ENCODE peak calls at places on chromosomes 11 and 22, in seven cellular contexts. G, D, R, N, C, L and K are unnamed samples.

GRCh38 chr11:10309163-10310093 is 4.6 kb downstream of the ADM start:
- DNase-seq in G (peak), D (no peak), R (peak), N (peak), C (peak), L (no peak), K (peak)

GRCh38 chr11:86091086-86091485 is 22.2 kb upstream of the PICALM start:
- DNase-seq in G (no peak), D (no peak), R (no peak), N (no peak), C (no peak), L (no peak), K (no peak)

GRCh38 chr11:123206671-123207421 is 11.8 kb upstream of the CLMP start:
- DNase-seq in G (peak), D (no peak), R (no peak), N (peak), C (no peak), L (peak), K (no peak)

GRCh38 chr11:95229199-95230053 is 1.6 kb downstream of the SESN3 start:
- DNase-seq in G (peak), D (no peak), R (peak), N (peak), C (no peak), L (no peak), K (peak)

GRCh38 chr22:17370766-17371181 is 1.5 kb downstream of the CECR2 start:
- DNase-seq in G (no peak), D (no peak), R (no peak), N (no peak), C (no peak), L (no peak), K (no peak)

GRCh38 chr22:37002633-37003032 is 16.6 kb downstream of the TST start:
- DNase-seq in G (no peak), D (no peak), R (no peak), N (no peak), C (no peak), L (no peak), K (no peak)

GRCh38 chr11:72441647-72442267 is 7.4 kb upstream of the CLPB start:
- DNase-seq in G (peak), D (no peak), R (no peak), N (peak), C (peak), L (no peak), K (no peak)

GRCh38 chr11:125980421-125980820 is 34.6 kb downstream of the VSIG10L2 start:
- DNase-seq in G (no peak), D (no peak), R (no peak), N (no peak), C (no peak), L (peak), K (no peak)

GRCh38 chr11:110903830-110904229 is 191.6 kb upstream of the ARHGAP20 start:
- DNase-seq in G (peak), D (no peak), R (no peak), N (peak), C (no peak), L (peak), K (no peak)

GRCh38 chr11:123570939-123571590 is 83.4 kb downstream of the SCN3B start:
- DNase-seq in G (no peak), D (no peak), R (no peak), N (no peak), C (no peak), L (no peak), K (no peak)

GRCh38 chr11:2167141-2168045 is 4.2 kb downstream of the TH start:
- DNase-seq in G (no peak), D (no peak), R (no peak), N (no peak), C (no peak), L (no peak), K (no peak)

GRCh38 chr11:8777907-8778767 is 95.5 kb downstream of the RPL27A start:
- DNase-seq in G (peak), D (no peak), R (no peak), N (peak), C (no peak), L (peak), K (no peak)

GRCh38 chr11:43943357-43943930 is 1.0 kb downstream of the C11orf96 start:
- DNase-seq in G (peak), D (no peak), R (no peak), N (peak), C (peak), L (peak), K (no peak)

GRCh38 chr11:26842458-26842841 is 120.6 kb upstream of the SLC5A12 start:
- DNase-seq in G (peak), D (no peak), R (no peak), N (peak), C (no peak), L (no peak), K (no peak)

GRCh38 chr11:41201156-41201555 is 258.3 kb downstream of the LRRC4C start:
- DNase-seq in G (peak), D (peak), R (no peak), N (peak), C (peak), L (peak), K (peak)

GRCh38 chr11:119149371-119150275 is 771 bp downstream of the ABCG4 start:
- DNase-seq in G (no peak), D (no peak), R (no peak), N (no peak), C (no peak), L (peak), K (no peak)

GRCh38 chr22:20624161-20624616 is 116.8 kb downstream of the MED15 start:
- DNase-seq in G (peak), D (no peak), R (no peak), N (peak), C (no peak), L (no peak), K (peak)

GRCh38 chr11:12066799-12067508 is 43.4 kb upstream of the MICAL2 start:
- DNase-seq in G (peak), D (no peak), R (peak), N (no peak), C (no peak), L (peak), K (peak)
- H3K9ac ChIP-seq in G (peak), D (no peak), R (no peak), N (no peak), C (peak), L (no peak), K (peak)

GRCh38 chr22:27470169-27470772 is 331.3 kb downstream of the MN1 start:
- DNase-seq in G (no peak), D (no peak), R (no peak), N (no peak), C (no peak), L (no peak), K (no peak)

GRCh38 chr22:27466229-27466628 is 335.3 kb downstream of the MN1 start:
- DNase-seq in G (no peak), D (no peak), R (no peak), N (no peak), C (no peak), L (no peak), K (no peak)

GRCh38 chr22:27468712-27469111 is 332.8 kb downstream of the MN1 start:
- DNase-seq in G (no peak), D (no peak), R (no peak), N (no peak), C (no peak), L (no peak), K (no peak)

GRCh38 chr22:27463121-27463520 is 338.4 kb downstream of the MN1 start:
- DNase-seq in G (no peak), D (no peak), R (no peak), N (no peak), C (no peak), L (no peak), K (no peak)

GRCh38 chr22:27467039-27467438 is 334.5 kb downstream of the MN1 start:
- DNase-seq in G (no peak), D (no peak), R (no peak), N (no peak), C (no peak), L (no peak), K (no peak)
- H3K9ac ChIP-seq in G (no peak), D (no peak), R (no peak), N (no peak), C (no peak), L (no peak), K (no peak)

DNA sequence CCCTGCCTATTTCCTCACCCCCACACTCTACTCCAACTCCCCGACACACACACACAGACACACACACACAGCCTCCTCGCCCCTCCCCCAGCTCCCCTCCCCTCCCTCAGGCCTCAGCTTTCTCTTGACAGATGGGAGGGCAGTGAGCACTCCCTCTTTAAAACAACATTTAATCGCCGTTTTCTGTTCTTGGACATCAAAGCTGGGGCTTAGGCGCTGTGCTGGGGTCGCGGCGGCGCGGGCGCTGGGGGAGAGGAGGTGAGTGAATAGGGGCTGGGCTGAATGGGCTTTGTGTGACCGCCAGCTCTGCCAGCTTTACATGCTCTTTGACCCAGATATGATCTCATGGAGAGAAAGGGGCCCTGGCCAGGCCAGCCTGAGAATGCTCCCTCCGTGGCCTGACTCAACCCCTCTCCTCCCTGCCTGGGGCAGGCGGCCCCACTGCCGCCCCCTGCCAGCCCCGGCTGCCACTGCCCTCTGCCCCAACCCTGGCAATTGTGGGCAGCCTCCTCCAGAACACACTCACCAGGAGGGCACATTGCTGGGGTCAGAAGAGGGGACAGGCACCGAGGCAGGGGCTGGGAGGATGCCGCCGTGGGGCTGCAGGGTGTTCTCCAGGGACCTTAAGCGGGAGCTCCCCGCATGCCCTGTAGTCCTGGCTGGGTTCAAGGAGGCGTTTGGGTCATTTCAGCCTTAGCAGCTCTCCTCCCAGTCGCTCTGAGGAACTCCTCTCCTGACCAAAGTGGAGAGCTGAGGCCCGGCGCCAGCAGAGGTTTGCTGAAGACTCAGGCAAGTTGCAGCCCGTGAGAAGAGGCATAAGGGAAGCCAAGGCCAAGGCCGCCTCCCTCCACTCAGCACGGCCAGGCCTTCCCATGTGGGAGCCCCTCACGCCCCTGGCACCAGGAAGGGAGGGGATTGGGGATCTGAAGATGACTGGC is 38.3 kb upstream of the NNMT start:
- DNase-seq in G (no peak), D (no peak), R (no peak), N (no peak), C (no peak), L (peak), K (no peak)
- H3K9ac ChIP-seq in G (no peak), D (no peak), R (peak), N (no peak), C (peak), L (no peak), K (no peak)

GRCh38 chr11:45922425-45923082 is at the start of gene LARGE2:
- DNase-seq in G (no peak), D (no peak), R (peak), N (no peak), C (peak), L (peak), K (no peak)
- H3K9ac ChIP-seq in G (no peak), D (peak), R (peak), N (no peak), C (peak), L (no peak), K (no peak)